ENCODE peak calls at places on chromosomes 12 and 14, in nine cellular contexts. K is H9; J is AG04449; N is fibroblast of mammary gland; F is cardiac muscle cell; R is CD8-positive, alpha-beta T cell; B is tibial artery; X is A549; E is pancreas. G is an unnamed sample.

GRCh38 chr12:51028811-51029146 is 2.6 kb upstream of the SLC11A2 start:
- DNase-seq in K (no peak), J (no peak), N (no peak), F (no peak), R (no peak), B (no peak), X (no peak), E (no peak), G (no peak)

GRCh38 chr12:96824074-96824837 is 82.8 kb upstream of the NEDD1 start:
- DNase-seq in K (no peak), J (no peak), N (no peak), F (no peak), R (no peak), B (no peak), X (no peak), E (no peak), G (no peak)

GRCh38 chr14:21068521-21069387 is 1.4 kb upstream of the ARHGEF40 start:
- DNase-seq in K (peak), J (no peak), N (peak), F (peak), R (peak), B (peak), X (peak), E (peak), G (peak)

GRCh38 chr12:49328816-49329215 is 5.8 kb downstream of the TROAP start:
- DNase-seq in K (no peak), J (no peak), N (no peak), F (no peak), R (no peak), B (no peak), X (no peak), E (no peak), G (no peak)

GRCh38 chr14:71439247-71439646 is 493.0 kb upstream of the RGS6 start:
- DNase-seq in K (no peak), J (no peak), N (peak), F (no peak), R (no peak), B (no peak), X (no peak), E (no peak), G (no peak)

GRCh38 chr14:50832935-50833607 is 2.1 kb upstream of the NIN start:
- DNase-seq in K (no peak), J (no peak), N (no peak), F (no peak), R (no peak), B (no peak), X (no peak), E (no peak), G (no peak)

GRCh38 chr14:94650806-94651805 is 38.9 kb downstream of the SERPINA3 start:
- DNase-seq in K (no peak), J (no peak), N (no peak), F (peak), R (no peak), B (no peak), X (no peak), E (no peak), G (peak)

GRCh38 chr12:12714276-12715001 is 2.7 kb upstream of the CDKN1B start:
- DNase-seq in K (peak), J (no peak), N (no peak), F (no peak), R (peak), B (no peak), X (peak), E (peak), G (no peak)

GRCh38 chr12:93145086-93145485 is 216.0 kb upstream of the EEA1 start:
- DNase-seq in K (no peak), J (no peak), N (peak), F (no peak), R (no peak), B (no peak), X (no peak), E (no peak), G (no peak)

GRCh38 chr12:130300090-130300489 is 37.6 kb upstream of the PIWIL1 start:
- DNase-seq in K (no peak), J (no peak), N (no peak), F (no peak), R (no peak), B (no peak), X (no peak), E (no peak), G (no peak)

GRCh38 chr12:22083167-22083566 is 37.1 kb downstream of the CMAS start:
- DNase-seq in K (no peak), J (no peak), N (peak), F (peak), R (no peak), B (no peak), X (peak), E (no peak), G (no peak)

GRCh38 chr12:43580601-43581000 is 28.6 kb upstream of the ADAMTS20 start:
- DNase-seq in K (no peak), J (no peak), N (no peak), F (no peak), R (no peak), B (no peak), X (no peak), E (no peak), G (no peak)

GRCh38 chr14:60736494-60736893 is 1.9 kb downstream of the MNAT1 start:
- DNase-seq in K (no peak), J (no peak), N (peak), F (peak), R (no peak), B (no peak), X (peak), E (no peak), G (no peak)

GRCh38 chr14:22434030-22434429 is 155.0 kb downstream of the DAD1 start:
- DNase-seq in K (no peak), J (no peak), N (no peak), F (no peak), R (no peak), B (no peak), X (no peak), E (no peak), G (no peak)

GRCh38 chr14:78136695-78137094 is 33.5 kb upstream of the NRXN3 start:
- DNase-seq in K (no peak), J (no peak), N (no peak), F (no peak), R (no peak), B (no peak), X (no peak), E (no peak), G (no peak)

GRCh38 chr12:56629459-56630179 is 507 bp downstream of the BAZ2A start:
- DNase-seq in K (no peak), J (no peak), N (no peak), F (no peak), R (no peak), B (no peak), X (peak), E (peak), G (peak)

GRCh38 chr14:105089746-105090492 is 24.7 kb upstream of the GPR132 start:
- DNase-seq in K (no peak), J (no peak), N (no peak), F (no peak), R (no peak), B (no peak), X (peak), E (peak), G (no peak)

GRCh38 chr12:87827638-87828264 is 201.4 kb downstream of the C12orf50 start:
- DNase-seq in K (no peak), J (no peak), N (peak), F (no peak), R (no peak), B (no peak), X (peak), E (no peak), G (no peak)

GRCh38 chr12:25743679-25744078 is 190.6 kb upstream of the LMNTD1 start:
- DNase-seq in K (no peak), J (no peak), N (no peak), F (no peak), R (no peak), B (no peak), X (no peak), E (no peak), G (no peak)

GRCh38 chr12:103470664-103471063 is 25.1 kb downstream of the C12orf42 start:
- DNase-seq in K (no peak), J (no peak), N (peak), F (no peak), R (no peak), B (no peak), X (peak), E (no peak), G (no peak)

GRCh38 chr14:85764809-85765208 is 234.9 kb downstream of the FLRT2 start:
- DNase-seq in K (no peak), J (no peak), N (peak), F (no peak), R (no peak), B (peak), X (no peak), E (peak), G (no peak)

GRCh38 chr12:11761869-11762567 is 112.5 kb downstream of the ETV6 start:
- DNase-seq in K (no peak), J (no peak), N (no peak), F (no peak), R (no peak), B (no peak), X (no peak), E (no peak), G (no peak)

GRCh38 chr12:9868271-9868815 is 811 bp downstream of the CLEC2B start:
- DNase-seq in K (no peak), J (no peak), N (peak), F (no peak), R (no peak), B (no peak), X (no peak), E (no peak), G (no peak)

GRCh38 chr14:52032196-52032865 is 36.5 kb downstream of the NID2 start:
- DNase-seq in K (no peak), J (no peak), N (peak), F (no peak), R (no peak), B (no peak), X (no peak), E (no peak), G (no peak)

GRCh38 chr12:109878247-109878625 is 2.1 kb downstream of the GLTP start:
- DNase-seq in K (no peak), J (no peak), N (no peak), F (no peak), R (no peak), B (no peak), X (no peak), E (no peak), G (peak)

GRCh38 chr12:12561305-12562015 is 1.2 kb downstream of the DUSP16 start:
- DNase-seq in K (peak), J (no peak), N (peak), F (peak), R (peak), B (peak), X (peak), E (peak), G (peak)

GRCh38 chr14:95156153-95156764 is 1.1 kb downstream of the DICER1 start:
- DNase-seq in K (no peak), J (no peak), N (peak), F (peak), R (no peak), B (no peak), X (peak), E (no peak), G (no peak)

GRCh38 chr14:21990116-21990515 is 316.5 kb upstream of the OR4E1 start:
- DNase-seq in K (no peak), J (no peak), N (peak), F (peak), R (no peak), B (no peak), X (peak), E (no peak), G (no peak)

GRCh38 chr12:5511644-5512584 is 80.0 kb downstream of the NTF3 start:
- DNase-seq in K (peak), J (no peak), N (no peak), F (peak), R (no peak), B (no peak), X (peak), E (no peak), G (no peak)
- TF ChIP-seq CTCF in K (peak), J (peak), N (no peak), F (peak), R (no peak), B (peak), X (peak), E (no peak), G (no peak)

GRCh38 chr14:81453166-81453766 is 53.1 kb upstream of the STON2 start:
- DNase-seq in K (peak), J (no peak), N (peak), F (peak), R (peak), B (peak), X (peak), E (no peak), G (peak)
- TF ChIP-seq CTCF in K (peak), J (peak), N (peak), F (peak), R (peak), B (peak), X (peak), E (peak), G (peak)

GRCh38 chr12:3553221-3553620 is 62.2 kb downstream of the PRMT8 start:
- DNase-seq in K (peak), J (no peak), N (no peak), F (no peak), R (no peak), B (no peak), X (no peak), E (no peak), G (no peak)

GRCh38 chr12:3554547-3555115 is 63.6 kb downstream of the PRMT8 start:
- DNase-seq in K (no peak), J (no peak), N (no peak), F (no peak), R (no peak), B (no peak), X (no peak), E (no peak), G (no peak)

GRCh38 chr12:3552726-3553045 is 61.7 kb downstream of the PRMT8 start:
- DNase-seq in K (no peak), J (no peak), N (no peak), F (no peak), R (no peak), B (no peak), X (no peak), E (no peak), G (no peak)

GRCh38 chr12:3551976-3552725 is 61.1 kb downstream of the PRMT8 start:
- DNase-seq in K (peak), J (no peak), N (no peak), F (no peak), R (no peak), B (no peak), X (no peak), E (no peak), G (no peak)

GRCh38 chr12:3553681-3554546 is 62.9 kb downstream of the PRMT8 start:
- DNase-seq in K (peak), J (no peak), N (no peak), F (no peak), R (no peak), B (no peak), X (no peak), E (no peak), G (no peak)
- TF ChIP-seq CTCF in K (peak), J (no peak), N (no peak), F (no peak), R (no peak), B (no peak), X (no peak), E (no peak), G (no peak)

GRCh38 chr12:47192046-47192445 is 112.3 kb upstream of the AMIGO2 start:
- DNase-seq in K (no peak), J (no peak), N (no peak), F (no peak), R (no peak), B (no peak), X (no peak), E (no peak), G (no peak)

GRCh38 chr12:47190905-47191304 is 111.1 kb upstream of the AMIGO2 start:
- DNase-seq in K (no peak), J (no peak), N (no peak), F (no peak), R (no peak), B (no peak), X (no peak), E (no peak), G (no peak)

GRCh38 chr12:47193066-47193465 is 113.3 kb upstream of the AMIGO2 start:
- DNase-seq in K (no peak), J (no peak), N (no peak), F (no peak), R (no peak), B (no peak), X (no peak), E (no peak), G (no peak)

GRCh38 chr12:47190271-47190750 is 110.6 kb upstream of the AMIGO2 start:
- DNase-seq in K (no peak), J (no peak), N (no peak), F (no peak), R (no peak), B (no peak), X (peak), E (no peak), G (no peak)

DNA sequence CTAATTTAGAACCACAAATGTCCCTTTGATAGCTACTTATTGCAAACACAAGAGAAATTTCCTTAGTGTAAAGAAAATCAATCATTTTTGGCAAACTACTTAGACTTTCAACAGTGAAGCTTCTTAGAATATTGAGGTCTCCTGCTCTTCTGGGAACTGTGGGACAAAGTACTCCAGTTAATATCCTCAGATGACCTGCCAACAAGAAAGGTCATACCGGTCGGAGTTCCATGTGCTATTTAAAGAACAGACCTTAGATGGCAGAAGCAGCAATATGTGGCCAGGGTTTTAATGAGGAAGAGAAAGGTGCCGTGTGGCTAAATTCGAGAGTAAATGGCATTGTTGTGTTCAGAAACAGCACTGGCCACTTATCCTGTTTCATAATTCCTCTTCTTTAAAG is 114.7 kb upstream of the AMIGO2 start:
- DNase-seq in K (no peak), J (no peak), N (no peak), F (peak), R (no peak), B (no peak), X (no peak), E (no peak), G (no peak)
- TF ChIP-seq CTCF in K (no peak), J (no peak), N (no peak), F (no peak), R (no peak), B (no peak), X (no peak), E (no peak), G (no peak)

GRCh38 chr14:23568600-23569310 is 1.2 kb upstream of the AP1G2 start:
- DNase-seq in K (peak), J (no peak), N (no peak), F (peak), R (no peak), B (no peak), X (peak), E (no peak), G (peak)

GRCh38 chr14:23568021-23568599 is 519 bp upstream of the AP1G2 start:
- DNase-seq in K (no peak), J (no peak), N (no peak), F (no peak), R (no peak), B (no peak), X (no peak), E (no peak), G (no peak)

GRCh38 chr14:23567186-23568020 is at the start of gene AP1G2:
- DNase-seq in K (peak), J (no peak), N (peak), F (peak), R (peak), B (peak), X (peak), E (peak), G (peak)

GRCh38 chr14:23570806-23571483 is 3.4 kb upstream of the AP1G2 start:
- DNase-seq in K (peak), J (no peak), N (no peak), F (no peak), R (no peak), B (no peak), X (no peak), E (no peak), G (peak)

GRCh38 chr14:23569443-23570151 is 2.0 kb upstream of the AP1G2 start:
- DNase-seq in K (peak), J (no peak), N (no peak), F (peak), R (no peak), B (no peak), X (peak), E (no peak), G (peak)
- TF ChIP-seq CTCF in K (no peak), J (no peak), N (no peak), F (no peak), R (no peak), B (no peak), X (no peak), E (no peak), G (no peak)

GRCh38 chr12:61823102-61823501 is 437.1 kb upstream of the USP15 start:
- DNase-seq in K (no peak), J (no peak), N (no peak), F (no peak), R (no peak), B (no peak), X (no peak), E (no peak), G (no peak)
- TF ChIP-seq CTCF in K (no peak), J (no peak), N (no peak), F (no peak), R (no peak), B (no peak), X (no peak), E (no peak), G (no peak)

GRCh38 chr12:117188121-117188665 is 2.1 kb downstream of the FBXO21 start:
- DNase-seq in K (no peak), J (no peak), N (no peak), F (no peak), R (no peak), B (no peak), X (no peak), E (no peak), G (no peak)

GRCh38 chr12:117190210-117190781 is at the start of gene FBXO21:
- DNase-seq in K (peak), J (peak), N (peak), F (peak), R (peak), B (peak), X (peak), E (peak), G (peak)

GRCh38 chr12:117192057-117192456 is 1.8 kb upstream of the FBXO21 start:
- DNase-seq in K (peak), J (no peak), N (peak), F (no peak), R (no peak), B (no peak), X (peak), E (no peak), G (no peak)

GRCh38 chr12:117189725-117190209 is 503 bp downstream of the FBXO21 start:
- DNase-seq in K (no peak), J (no peak), N (peak), F (peak), R (peak), B (peak), X (peak), E (peak), G (peak)

GRCh38 chr12:117188961-117189724 is 1.1 kb downstream of the FBXO21 start:
- DNase-seq in K (no peak), J (peak), N (peak), F (no peak), R (no peak), B (peak), X (peak), E (no peak), G (no peak)
- TF ChIP-seq CTCF in K (no peak), J (no peak), N (no peak), F (no peak), R (no peak), B (no peak), X (no peak), E (no peak), G (no peak)

DNA sequence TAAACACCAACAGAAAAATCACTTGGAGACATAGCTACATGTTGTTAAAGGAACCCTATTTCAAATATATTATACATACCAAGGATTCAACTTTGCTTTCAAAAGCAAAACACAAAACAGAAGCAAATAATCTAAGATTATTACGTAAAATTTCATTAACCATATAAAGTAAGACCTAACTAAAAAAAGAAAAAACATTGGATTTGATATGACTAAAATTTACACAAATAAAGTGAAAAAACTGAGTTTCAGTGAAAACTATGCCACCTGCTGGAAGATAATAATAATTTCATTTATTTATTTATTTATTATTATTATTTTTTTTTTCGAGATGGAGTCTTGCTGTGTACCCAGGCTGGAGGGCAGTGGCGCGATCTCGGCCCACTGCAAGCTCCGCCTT is 45.2 kb downstream of the WDHD1 start:
- DNase-seq in K (no peak), J (no peak), N (peak), F (no peak), R (no peak), B (no peak), X (peak), E (no peak), G (no peak)
- TF ChIP-seq CTCF in K (peak), J (no peak), N (peak), F (peak), R (peak), B (no peak), X (peak), E (no peak), G (peak)

GRCh38 chr12:108832208-108832607 is 25.2 kb downstream of the SSH1 start:
- DNase-seq in K (no peak), J (no peak), N (no peak), F (no peak), R (no peak), B (no peak), X (no peak), E (no peak), G (no peak)
- TF ChIP-seq CTCF in K (no peak), J (no peak), N (no peak), F (no peak), R (no peak), B (no peak), X (no peak), E (no peak), G (no peak)

GRCh38 chr14:72708708-72709475 is 185.0 kb downstream of the DPF3 start:
- DNase-seq in K (peak), J (no peak), N (peak), F (no peak), R (no peak), B (no peak), X (no peak), E (no peak), G (no peak)
- TF ChIP-seq CTCF in K (peak), J (no peak), N (no peak), F (no peak), R (no peak), B (no peak), X (no peak), E (no peak), G (no peak)

G was measured in glutamatergic neuron.